ENCODE peak calls at places on chromosomes 2 and 18, in seven cellular contexts. T is fibroblast of lung, G is colonic mucosa, D is mesenchymal stem cell, P is K562, X is endodermal cell, B is SK-N-SH. O is an unnamed sample.

GRCh38 chr2:149310349-149310748 is 20.0 kb upstream of the LYPD6 start:
- DNase-seq in B (no peak), G (no peak), T (no peak), X (no peak), D (no peak), P (no peak), O (no peak)

GRCh38 chr2:79723830-79724229 is 211.0 kb downstream of the CTNNA2 start:
- DNase-seq in B (no peak), T (peak), P (no peak), X (no peak), G (no peak), D (peak), O (peak)

GRCh38 chr2:233285921-233286320 is 21.7 kb upstream of the SAG start:
- DNase-seq in G (no peak), P (no peak), B (no peak), T (peak), X (no peak), D (no peak), O (peak)

GRCh38 chr2:26653207-26654060 is 12.3 kb upstream of the CIB4 start:
- DNase-seq in X (peak), T (no peak), G (no peak), D (no peak), B (no peak), P (no peak), O (no peak)

GRCh38 chr2:112584134-112584890 is at the start of gene CHCHD5:
- DNase-seq in D (peak), P (peak), X (peak), T (peak), B (peak), G (peak), O (peak)

GRCh38 chr18:31596081-31596872 is 4.6 kb downstream of the TTR start:
- DNase-seq in G (no peak), B (peak), X (no peak), D (peak), T (peak), P (no peak), O (no peak)

GRCh38 chr18:13500891-13501887 is 225.2 kb downstream of the FAM210A start:
- DNase-seq in X (peak), T (peak), P (no peak), B (no peak), D (no peak), G (no peak), O (peak)

GRCh38 chr2:195820373-195820772 is 163.3 kb downstream of the SLC39A10 start:
- DNase-seq in P (no peak), X (no peak), G (no peak), T (peak), B (no peak), D (peak), O (peak)

GRCh38 chr2:234422895-234423505 is 73.9 kb downstream of the ARL4C start:
- DNase-seq in D (no peak), G (no peak), X (no peak), P (no peak), T (no peak), B (no peak), O (no peak)

GRCh38 chr2:6986251-6986893 is 69.2 kb downstream of the RNF144A start:
- DNase-seq in G (no peak), B (peak), D (peak), P (peak), T (no peak), X (peak), O (no peak)

GRCh38 chr2:188746727-188747126 is 227.4 kb upstream of the COL3A1 start:
- DNase-seq in X (no peak), T (peak), D (peak), G (no peak), P (no peak), B (no peak), O (peak)

GRCh38 chr2:212421571-212422334 is 116.8 kb downstream of the ERBB4 start:
- DNase-seq in X (no peak), D (peak), B (no peak), P (no peak), T (peak), G (no peak), O (peak)

GRCh38 chr18:74225193-74225840 is 66.4 kb downstream of the CYB5A start:
- DNase-seq in D (peak), B (peak), T (no peak), P (peak), X (no peak), G (no peak), O (peak)

GRCh38 chr18:3008546-3008945 is 4.4 kb downstream of the LPIN2 start:
- DNase-seq in T (peak), X (no peak), D (peak), P (no peak), B (no peak), G (no peak), O (peak)

GRCh38 chr18:3002766-3003165 is 10.2 kb downstream of the LPIN2 start:
- DNase-seq in T (no peak), D (no peak), P (no peak), B (no peak), X (no peak), G (no peak), O (no peak)

GRCh38 chr18:3007491-3007890 is 5.5 kb downstream of the LPIN2 start:
- DNase-seq in X (no peak), G (no peak), D (no peak), P (no peak), B (no peak), T (no peak), O (no peak)

DNA sequence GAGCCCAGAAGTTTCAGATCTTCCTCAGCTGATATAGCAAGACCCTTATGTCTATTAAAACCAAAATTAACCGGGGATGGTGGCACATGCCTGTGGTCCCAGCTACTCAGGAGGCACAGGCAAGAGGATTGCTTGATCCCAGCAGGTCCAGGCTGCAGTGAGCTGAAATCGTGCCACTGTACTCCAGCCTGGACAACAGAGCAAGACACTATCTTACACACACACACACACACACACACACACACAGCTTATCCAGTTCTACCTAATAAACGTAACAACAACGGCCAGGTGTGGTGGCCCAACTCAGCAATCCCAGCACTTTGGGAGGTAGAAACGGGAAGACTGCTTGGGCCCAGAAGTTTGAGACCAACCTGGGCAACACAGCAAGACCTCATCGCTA is 7.5 kb downstream of the LPIN2 start:
- DNase-seq in B (no peak), X (no peak), P (no peak), D (no peak), T (no peak), G (no peak), O (no peak)
- H3K9ac ChIP-seq in B (no peak), X (no peak), P (no peak), D (no peak), T (no peak), G (no peak), O (no peak)

GRCh38 chr18:8162797-8163196 is 446.4 kb upstream of the RAB12 start:
- DNase-seq in G (no peak), D (no peak), X (no peak), B (no peak), P (no peak), T (no peak), O (no peak)

GRCh38 chr18:8167036-8167435 is 442.2 kb upstream of the RAB12 start:
- DNase-seq in B (no peak), T (no peak), P (no peak), X (no peak), G (no peak), D (no peak), O (no peak)

GRCh38 chr18:8163287-8163959 is 445.8 kb upstream of the RAB12 start:
- DNase-seq in P (no peak), D (no peak), T (no peak), X (no peak), B (no peak), G (no peak), O (no peak)

GRCh38 chr18:8165095-8165494 is 444.1 kb upstream of the RAB12 start:
- DNase-seq in G (no peak), P (no peak), T (no peak), B (no peak), D (no peak), X (no peak), O (no peak)

DNA sequence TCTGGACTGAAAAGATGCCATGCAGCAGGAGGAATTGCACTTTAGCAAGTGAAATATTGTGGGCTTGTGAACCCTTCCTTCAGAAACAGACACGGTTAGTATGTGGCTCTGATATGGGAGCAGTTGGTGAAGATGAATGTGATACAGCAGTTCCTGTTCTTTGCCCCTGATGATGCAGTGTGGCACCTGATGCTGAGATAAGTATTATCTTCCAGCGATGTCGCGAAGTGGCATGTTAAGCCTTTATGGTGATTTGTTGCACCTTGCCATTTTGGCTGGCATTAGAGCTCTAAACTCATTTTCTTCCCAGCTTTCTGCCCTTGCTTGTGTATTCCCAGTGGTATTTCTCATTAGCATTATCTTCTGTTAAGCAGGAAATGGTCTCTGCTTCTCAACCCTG is 441.6 kb upstream of the RAB12 start:
- DNase-seq in G (no peak), T (no peak), D (no peak), B (no peak), P (no peak), X (no peak), O (no peak)
- H3K9ac ChIP-seq in G (no peak), T (no peak), D (no peak), B (no peak), P (no peak), X (no peak), O (no peak)

GRCh38 chr2:120109186-120110061 is 96.5 kb downstream of the EPB41L5 start:
- DNase-seq in D (peak), P (peak), X (no peak), B (peak), G (no peak), T (peak), O (peak)
- H3K9ac ChIP-seq in D (no peak), P (no peak), X (no peak), B (no peak), G (no peak), T (no peak), O (no peak)

DNA sequence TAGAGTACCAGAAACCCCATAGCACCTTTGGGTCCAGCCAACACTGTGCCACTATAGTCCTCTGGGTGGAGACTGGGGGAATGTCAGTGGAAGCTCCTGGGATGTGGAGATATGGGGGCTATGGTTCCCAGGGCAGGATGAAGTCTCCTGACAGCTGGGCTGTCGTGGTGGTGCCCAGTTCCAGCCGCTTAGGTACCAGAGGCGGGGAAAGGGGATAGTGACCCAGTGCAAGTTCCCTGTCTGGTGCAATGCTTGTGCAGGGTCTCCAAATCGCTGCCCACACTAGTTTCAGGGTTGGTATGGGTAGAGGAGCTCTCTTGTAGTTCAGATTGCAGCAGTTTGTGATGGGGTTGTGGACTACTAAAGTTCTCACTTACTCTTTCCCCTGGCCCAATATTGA is 97.9 kb downstream of the ANKRD12 start:
- DNase-seq in T (no peak), P (no peak), X (no peak), D (no peak), B (no peak), G (no peak), O (no peak)
- H3K9ac ChIP-seq in T (no peak), P (no peak), X (no peak), D (no peak), B (no peak), G (no peak), O (no peak)